ENCODE peak calls at places on chromosome 19, in five cellular contexts. S is CD4-positive, CD25-positive, alpha-beta regulatory T cell; C is heart right ventricle; D is thoracic aorta; Z is cardiac muscle cell. N is an unnamed sample.

GRCh38 chr19:58181902-58182576 is 822 bp upstream of the ZNF274 start:
- DNase-seq in S (peak), C (peak), D (no peak), Z (peak), N (peak)

GRCh38 chr19:1407662-1408299 is 395 bp downstream of the DAZAP1 start:
- DNase-seq in S (peak), C (no peak), D (no peak), Z (peak), N (no peak)

GRCh38 chr19:35733180-35734125 is 8.8 kb downstream of the IGFLR1 start:
- DNase-seq in S (no peak), C (no peak), D (no peak), Z (no peak), N (no peak)

GRCh38 chr19:23804676-23805075 is 46.0 kb upstream of the ZNF681 start:
- DNase-seq in S (no peak), C (no peak), D (no peak), Z (no peak), N (no peak)

GRCh38 chr19:917323-918151 is at the start of gene KISS1R:
- DNase-seq in S (no peak), C (no peak), D (no peak), Z (peak), N (no peak)

GRCh38 chr19:42176990-42177685 is 40.3 kb downstream of the DEDD2 start:
- DNase-seq in S (peak), C (peak), D (no peak), Z (peak), N (peak)

GRCh38 chr19:13428352-13428751 is 77.9 kb downstream of the CACNA1A start:
- DNase-seq in S (no peak), C (no peak), D (no peak), Z (peak), N (no peak)

GRCh38 chr19:57620673-57621348 is 6.8 kb downstream of the ZNF134 start:
- DNase-seq in S (no peak), C (no peak), D (no peak), Z (no peak), N (no peak)

GRCh38 chr19:38216785-38217746 is 7.0 kb downstream of the DPF1 start:
- DNase-seq in S (no peak), C (no peak), D (no peak), Z (no peak), N (peak)

GRCh38 chr19:38211206-38211605 is 12.8 kb downstream of the DPF1 start:
- DNase-seq in S (no peak), C (no peak), D (no peak), Z (no peak), N (peak)

GRCh38 chr19:38211779-38212178 is 12.2 kb downstream of the DPF1 start:
- DNase-seq in S (no peak), C (no peak), D (no peak), Z (no peak), N (no peak)

GRCh38 chr19:38213469-38213868 is 10.6 kb downstream of the DPF1 start:
- DNase-seq in S (no peak), C (no peak), D (no peak), Z (no peak), N (no peak)

GRCh38 chr19:38213911-38214625 is 10.0 kb downstream of the DPF1 start:
- DNase-seq in S (peak), C (no peak), D (no peak), Z (no peak), N (no peak)
- H3K27ac ChIP-seq in S (no peak), C (no peak), D (no peak), Z (no peak), N (no peak)

GRCh38 chr19:12112238-12112637 is 27.9 kb downstream of the ZNF20 start:
- DNase-seq in S (no peak), C (no peak), D (no peak), Z (no peak), N (no peak)

GRCh38 chr19:12113121-12113520 is 27.0 kb downstream of the ZNF20 start:
- DNase-seq in S (no peak), C (no peak), D (no peak), Z (no peak), N (no peak)

GRCh38 chr19:12117203-12117970 is 22.8 kb downstream of the ZNF20 start:
- DNase-seq in S (no peak), C (no peak), D (no peak), Z (no peak), N (no peak)

GRCh38 chr19:12111176-12111575 is 29.0 kb downstream of the ZNF20 start:
- DNase-seq in S (no peak), C (no peak), D (no peak), Z (no peak), N (no peak)

GRCh38 chr19:12112701-12113100 is 27.4 kb downstream of the ZNF20 start:
- DNase-seq in S (no peak), C (no peak), D (no peak), Z (no peak), N (no peak)
- H3K27ac ChIP-seq in S (no peak), C (no peak), D (no peak), Z (no peak), N (no peak)

GRCh38 chr19:38020331-38020730 is 113.3 kb downstream of the SIPA1L3 start:
- DNase-seq in S (no peak), C (no peak), D (no peak), Z (no peak), N (no peak)
- H3K27ac ChIP-seq in S (no peak), C (no peak), D (no peak), Z (no peak), N (no peak)

GRCh38 chr19:56297010-56297409 is 17.6 kb downstream of the ZSCAN5A start:
- DNase-seq in S (no peak), C (no peak), D (no peak), Z (no peak), N (no peak)

GRCh38 chr19:56304243-56304642 is 10.4 kb downstream of the ZSCAN5A start:
- DNase-seq in S (no peak), C (no peak), D (no peak), Z (no peak), N (no peak)

GRCh38 chr19:56301152-56301551 is 13.5 kb downstream of the ZSCAN5A start:
- DNase-seq in S (no peak), C (no peak), D (no peak), Z (no peak), N (no peak)

GRCh38 chr19:56299688-56300087 is 15.0 kb downstream of the ZSCAN5A start:
- DNase-seq in S (no peak), C (no peak), D (no peak), Z (no peak), N (no peak)

GRCh38 chr19:56301886-56302620 is 12.6 kb downstream of the ZSCAN5A start:
- DNase-seq in S (no peak), C (no peak), D (no peak), Z (no peak), N (no peak)
- H3K27ac ChIP-seq in S (no peak), C (peak), D (no peak), Z (no peak), N (no peak)

GRCh38 chr19:44747739-44748425 is 626 bp upstream of the BCL3 start:
- DNase-seq in S (no peak), C (peak), D (no peak), Z (peak), N (peak)
- H3K27ac ChIP-seq in S (peak), C (peak), D (peak), Z (no peak), N (peak)

GRCh38 chr19:11551603-11552235 is 7.3 kb downstream of the ELOF1 start:
- DNase-seq in S (no peak), C (no peak), D (no peak), Z (peak), N (no peak)
- H3K27ac ChIP-seq in S (no peak), C (no peak), D (peak), Z (peak), N (peak)

DNA sequence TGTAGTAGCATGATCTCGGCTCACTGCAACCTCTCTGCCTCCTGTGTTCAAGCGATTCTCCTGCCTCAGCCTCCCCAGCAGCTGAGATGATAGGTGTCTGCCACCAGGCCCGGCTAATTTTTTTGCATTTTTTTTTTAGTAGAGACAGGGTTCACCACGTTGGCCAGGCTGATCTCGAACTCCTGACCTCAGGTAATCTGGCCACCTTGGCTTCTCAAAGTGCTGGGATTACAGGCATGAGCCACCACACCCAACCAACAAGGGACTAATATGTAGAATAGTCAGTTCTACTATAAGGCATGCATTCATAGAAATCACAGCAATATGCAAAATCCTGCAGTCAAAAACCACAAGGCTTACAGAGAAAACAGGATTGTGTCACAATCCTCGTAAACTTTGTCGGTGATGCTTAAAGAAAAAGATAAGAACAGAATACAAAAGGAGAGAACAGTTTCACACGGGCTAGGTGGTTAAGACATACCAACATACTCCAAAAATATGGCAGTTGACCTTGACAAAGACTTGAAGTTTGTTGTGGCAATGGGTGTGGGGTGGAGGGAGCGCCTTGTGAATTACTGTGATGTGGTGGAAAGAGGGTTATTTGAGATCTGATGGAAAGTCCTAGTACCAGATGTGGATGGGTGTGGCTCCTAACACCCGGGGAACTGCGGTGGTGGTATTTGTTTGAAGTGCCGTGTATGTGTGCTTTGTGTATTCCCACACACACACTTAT is 12.5 kb downstream of the NOSIP start:
- DNase-seq in S (peak), C (no peak), D (no peak), Z (no peak), N (peak)
- H3K27ac ChIP-seq in S (peak), C (peak), D (no peak), Z (peak), N (peak)

GRCh38 chr19:6535558-6536137 is 4.8 kb downstream of the TNFSF9 start:
- DNase-seq in S (no peak), C (no peak), D (no peak), Z (no peak), N (no peak)

GRCh38 chr19:6543866-6544347 is 13.1 kb downstream of the TNFSF9 start:
- DNase-seq in S (no peak), C (no peak), D (no peak), Z (no peak), N (no peak)

GRCh38 chr19:6536138-6536671 is 5.4 kb downstream of the TNFSF9 start:
- DNase-seq in S (peak), C (no peak), D (no peak), Z (peak), N (peak)

GRCh38 chr19:6540918-6541689 is 10.3 kb downstream of the TNFSF9 start:
- DNase-seq in S (no peak), C (no peak), D (no peak), Z (no peak), N (no peak)

GRCh38 chr19:6539514-6539913 is 8.7 kb downstream of the TNFSF9 start:
- DNase-seq in S (no peak), C (no peak), D (no peak), Z (no peak), N (no peak)
- H3K27ac ChIP-seq in S (no peak), C (no peak), D (no peak), Z (no peak), N (no peak)

GRCh38 chr19:6676288-6676687 is 6.3 kb upstream of the TNFSF14 start:
- DNase-seq in S (no peak), C (no peak), D (no peak), Z (no peak), N (no peak)
- H3K27ac ChIP-seq in S (no peak), C (no peak), D (no peak), Z (no peak), N (no peak)

GRCh38 chr19:34508540-34508939 is 27.0 kb downstream of the WTIP start:
- DNase-seq in S (no peak), C (no peak), D (no peak), Z (no peak), N (no peak)

GRCh38 chr19:34512254-34512796 is 30.8 kb downstream of the WTIP start:
- DNase-seq in S (no peak), C (no peak), D (no peak), Z (no peak), N (no peak)

GRCh38 chr19:34519602-34520001 is 38.0 kb downstream of the WTIP start:
- DNase-seq in S (no peak), C (no peak), D (no peak), Z (no peak), N (no peak)

GRCh38 chr19:34513767-34514166 is 32.2 kb downstream of the WTIP start:
- DNase-seq in S (no peak), C (no peak), D (no peak), Z (no peak), N (no peak)
- H3K27ac ChIP-seq in S (no peak), C (no peak), D (no peak), Z (no peak), N (no peak)

N was measured in small intestine.